ENCODE peak calls at places on chromosomes 3 and 15, in four cellular contexts. L, P, I and Q are unnamed samples.

GRCh38 chr3:141875893-141876380 is 506 bp upstream of the ATP1B3 start:
- DNase-seq in P (no peak), L (no peak), I (peak; percentile 80), Q (peak; percentile 66)

GRCh38 chr15:48996276-48996675 is 32.6 kb upstream of the SHC4 start:
- DNase-seq in I (no peak), L (no peak), P (no peak), Q (peak; percentile 49)

GRCh38 chr15:92149029-92149428 is 244.7 kb upstream of the ST8SIA2 start:
- DNase-seq in I (no peak), P (no peak), L (no peak), Q (no peak)

GRCh38 chr15:90871716-90872480 is 3.5 kb downstream of the FURIN start:
- DNase-seq in L (no peak), P (peak; percentile 26), I (no peak), Q (peak; percentile 49)

GRCh38 chr3:8503871-8504610 is 2.4 kb downstream of the LMCD1 start:
- DNase-seq in L (no peak), I (peak; percentile 58), P (no peak), Q (peak; percentile 64)

GRCh38 chr3:11529281-11529680 is 114.4 kb downstream of the VGLL4 start:
- DNase-seq in I (no peak), L (no peak), P (no peak), Q (no peak)

GRCh38 chr3:59424268-59425010 is 374.6 kb upstream of the CFAP20DC start:
- DNase-seq in L (no peak), P (no peak), I (peak; percentile 33), Q (peak; percentile 74)

GRCh38 chr3:73740041-73740440 is 115.3 kb upstream of the PDZRN3 start:
- DNase-seq in P (no peak), I (peak; percentile 4), L (no peak), Q (peak; percentile 37)

GRCh38 chr15:48402778-48403177 is 71.5 kb downstream of the DUT start:
- DNase-seq in L (no peak), I (no peak), P (no peak), Q (no peak)

GRCh38 chr15:88331291-88331690 is 74.8 kb upstream of the NTRK3 start:
- DNase-seq in I (peak; percentile 50), P (no peak), L (no peak), Q (peak; percentile 35)

GRCh38 chr15:92393287-92393993 is at the start of gene ST8SIA2:
- DNase-seq in L (peak; percentile 17), P (no peak), I (no peak), Q (peak; percentile 90)

GRCh38 chr15:66165856-66166255 is 87.7 kb downstream of the MEGF11 start:
- DNase-seq in P (no peak), L (no peak), I (no peak), Q (no peak)

GRCh38 chr3:38250198-38250597 is 15.4 kb upstream of the SLC22A13 start:
- DNase-seq in P (no peak), I (no peak), L (no peak), Q (no peak)

GRCh38 chr15:52789008-52789600 is 1.0 kb downstream of the ONECUT1 start:
- DNase-seq in I (no peak), L (no peak), P (no peak), Q (no peak)

GRCh38 chr3:78912217-78912616 is 855.6 kb downstream of the ROBO1 start:
- DNase-seq in I (no peak), L (no peak), P (no peak), Q (no peak)

GRCh38 chr15:29141908-29142747 is 127.5 kb downstream of the NSMCE3 start:
- DNase-seq in L (no peak), I (no peak), P (no peak), Q (no peak)

GRCh38 chr15:52337961-52338535 is 42.4 kb upstream of the MYO5C start:
- DNase-seq in I (no peak), P (no peak), L (no peak), Q (no peak)

GRCh38 chr15:63210151-63211051 is 21.0 kb downstream of the RAB8B start:
- DNase-seq in L (no peak), P (no peak), I (peak; percentile 1), Q (no peak)

GRCh38 chr15:64224508-64224907 is 61.7 kb upstream of the PPIB start:
- DNase-seq in L (peak; percentile 20), P (no peak), I (no peak), Q (peak; percentile 62)

GRCh38 chr15:73560501-73561117 is 72.6 kb downstream of the NPTN start:
- DNase-seq in P (no peak), L (peak; percentile 45), I (peak; percentile 71), Q (peak; percentile 62)

GRCh38 chr15:40768492-40769309 is 1.1 kb upstream of the C15orf62 start:
- DNase-seq in P (no peak), I (no peak), L (no peak), Q (peak; percentile 44)

GRCh38 chr3:33315826-33316225 is 38.6 kb downstream of the FBXL2 start:
- DNase-seq in L (no peak), I (no peak), P (no peak), Q (peak; percentile 21)

GRCh38 chr3:188294823-188295487 is 141.0 kb downstream of the LPP start:
- DNase-seq in L (peak; percentile 25), P (no peak), I (peak; percentile 94), Q (peak; percentile 96)

GRCh38 chr15:67090297-67091072 is 25.1 kb downstream of the SMAD3 start:
- DNase-seq in I (no peak), P (no peak), L (no peak), Q (no peak)